ENCODE peak calls at places on chromosomes 11 and 22, in five cellular contexts. D is GM23338, E is MM.1S, P is cardiac fibroblast, V is astrocyte of the cerebellum. A is an unnamed sample.
A peak's percentile ranks its signal among the peaks of the same experiment; 100 is the strongest.

GRCh38 chr11:71370895-71371673 is 77.1 kb downstream of the DHCR7 start:
- DNase-seq in E (no peak), V (no peak), P (no peak), D (peak; percentile 74), A (no peak)

GRCh38 chr22:40637181-40638150 is 947 bp upstream of the MRTFA start:
- DNase-seq in P (no peak), E (peak; percentile 44), D (peak; percentile 37), V (no peak), A (no peak)

GRCh38 chr11:67776834-67777530 is 102.6 kb upstream of the ALDH3B2 start:
- DNase-seq in P (no peak), D (no peak), V (no peak), E (no peak), A (no peak)

GRCh38 chr11:76206077-76206326 is 300 bp downstream of the WNT11 start:
- DNase-seq in D (no peak), P (no peak), V (no peak), E (no peak), A (no peak)

GRCh38 chr11:68254421-68254820 is 17.4 kb downstream of the C11orf24 start:
- DNase-seq in V (no peak), D (no peak), P (no peak), E (no peak), A (no peak)

GRCh38 chr22:36325163-36326031 is 62.4 kb downstream of the MYH9 start:
- DNase-seq in D (no peak), V (peak; percentile 91), E (no peak), P (peak; percentile 97), A (no peak)

GRCh38 chr11:6607190-6607635 is 3.6 kb downstream of the ILK start:
- DNase-seq in P (no peak), E (no peak), V (peak; percentile 15), D (no peak), A (no peak)

GRCh38 chr11:35014352-35014751 is 97.9 kb downstream of the PDHX start:
- DNase-seq in D (no peak), V (peak; percentile 97), E (no peak), P (peak; percentile 71), A (no peak)

GRCh38 chr11:8728566-8728965 is 46.0 kb downstream of the RPL27A start:
- DNase-seq in D (no peak), P (no peak), V (peak; percentile 54), E (no peak), A (no peak)

GRCh38 chr11:86587559-86588193 is 84.7 kb downstream of the ME3 start:
- DNase-seq in V (no peak), P (peak; percentile 38), D (no peak), E (no peak), A (no peak)

GRCh38 chr22:49289822-49290221 is 537.9 kb downstream of the BRD1 start:
- DNase-seq in E (no peak), P (no peak), D (no peak), V (no peak), A (no peak)

GRCh38 chr11:111730871-111731591 is 35.2 kb downstream of the PPP2R1B start:
- DNase-seq in E (no peak), V (peak; percentile 77), D (no peak), P (no peak), A (no peak)

GRCh38 chr11:2298795-2299747 is 2.6 kb downstream of the C11orf21 start:
- DNase-seq in V (no peak), D (peak; percentile 75), E (no peak), P (peak; percentile 23), A (no peak)

DNA sequence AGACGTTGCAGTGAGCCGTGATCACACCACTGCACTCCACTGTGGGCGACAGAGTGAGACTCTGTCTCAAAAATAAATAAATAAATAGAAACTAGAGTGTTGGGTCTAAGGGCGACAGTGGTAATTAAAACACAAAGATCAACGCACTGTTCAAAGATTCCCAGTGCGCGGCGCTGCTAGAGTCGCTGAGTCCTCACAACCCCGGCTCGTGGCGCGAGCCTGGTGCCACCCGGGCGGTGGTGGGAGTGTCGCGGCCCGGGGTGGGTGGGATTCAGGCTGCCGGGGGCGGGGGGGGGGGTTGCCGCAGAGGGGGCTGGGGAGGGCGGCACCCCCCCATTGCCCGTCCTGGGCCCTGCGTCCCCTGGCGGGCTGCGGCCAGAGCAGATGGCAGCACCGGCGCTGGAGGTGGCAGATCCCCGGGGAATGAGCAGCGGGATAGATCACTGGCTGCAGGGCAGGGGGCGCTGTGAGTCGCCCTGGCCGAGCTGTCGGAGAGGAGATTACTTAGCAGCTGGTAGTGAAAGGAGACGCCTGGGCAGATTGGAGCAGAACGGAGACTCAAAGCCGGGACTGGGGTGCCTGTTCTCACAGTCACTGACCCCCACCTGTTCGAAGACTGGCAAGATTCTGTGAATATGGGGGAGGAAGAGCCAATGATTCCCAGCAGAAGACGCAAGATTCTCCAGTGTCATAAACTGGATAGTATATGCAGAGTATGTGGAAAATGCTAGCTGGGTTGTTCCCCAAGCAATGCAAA is 30.2 kb upstream of the APOBEC3A start:
- DNase-seq in V (no peak), D (peak; percentile 91), P (peak; percentile 57), E (peak; percentile 71), A (no peak)
- H3K4me3 ChIP-seq in V (peak overlapping the region; percentile 20), D (peak overlapping the region; percentile 46), P (no peak overlapping the region), E (no peak overlapping the region), A (peak overlapping the region; percentile 15)

GRCh38 chr22:44973829-44974228 is 36.0 kb downstream of the PHF21B start:
- DNase-seq in P (no peak), V (no peak), D (no peak), E (no peak), A (no peak)

GRCh38 chr22:44979154-44979553 is 30.7 kb downstream of the PHF21B start:
- DNase-seq in D (no peak), V (no peak), E (no peak), P (no peak), A (no peak)

GRCh38 chr22:44971651-44972362 is 38.0 kb downstream of the PHF21B start:
- DNase-seq in E (no peak), V (no peak), D (no peak), P (no peak), A (no peak)

GRCh38 chr22:44972363-44973083 is 37.3 kb downstream of the PHF21B start:
- DNase-seq in E (no peak), V (no peak), P (no peak), D (no peak), A (no peak)

GRCh38 chr22:44975444-44976262 is 34.2 kb downstream of the PHF21B start:
- DNase-seq in E (peak; percentile 85), V (peak; percentile 69), P (peak; percentile 83), D (peak; percentile 97), A (no peak)
- TF ChIP-seq CTCF in E (peak; percentile 74), V (peak; percentile 92), P (peak; percentile 80), D (peak; percentile 88), A (peak; percentile 71)

GRCh38 chr22:38842512-38843200 is 1.2 kb downstream of the NPTXR start:
- DNase-seq in V (no peak), P (no peak), D (no peak), E (no peak), A (no peak)
- H3K4me3 ChIP-seq in V (peak overlapping the region; percentile 26), P (peak overlapping the region; percentile 25), D (peak overlapping the region; percentile 66), E (no peak overlapping the region), A (no peak overlapping the region)

DNA sequence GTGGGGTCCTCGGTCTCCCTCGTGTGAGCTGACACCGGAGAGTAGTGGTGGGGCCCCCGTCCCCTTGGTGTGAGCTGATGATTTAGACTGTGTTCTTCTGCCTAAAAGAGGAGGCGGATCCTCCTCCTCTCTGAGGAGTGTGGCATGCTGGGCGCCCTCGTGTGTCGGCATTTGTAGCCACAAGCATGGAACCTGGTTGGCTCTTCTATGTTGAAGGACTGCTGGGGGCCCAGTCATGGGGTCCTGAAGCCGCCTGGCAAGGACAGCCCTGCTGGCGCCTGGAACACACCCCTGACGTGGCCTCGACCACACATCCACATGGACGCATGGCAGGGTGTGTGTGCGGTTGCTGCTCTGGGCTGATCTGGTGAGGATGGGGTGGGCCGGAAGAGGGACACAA is 50.2 kb downstream of the AP2A2 start:
- DNase-seq in E (no peak), P (peak; percentile 59), D (peak; percentile 82), V (peak; percentile 9), A (no peak)
- TF ChIP-seq CTCF in E (no peak), P (peak; percentile 22), D (peak; percentile 39), V (peak; percentile 52), A (no peak)

DNA sequence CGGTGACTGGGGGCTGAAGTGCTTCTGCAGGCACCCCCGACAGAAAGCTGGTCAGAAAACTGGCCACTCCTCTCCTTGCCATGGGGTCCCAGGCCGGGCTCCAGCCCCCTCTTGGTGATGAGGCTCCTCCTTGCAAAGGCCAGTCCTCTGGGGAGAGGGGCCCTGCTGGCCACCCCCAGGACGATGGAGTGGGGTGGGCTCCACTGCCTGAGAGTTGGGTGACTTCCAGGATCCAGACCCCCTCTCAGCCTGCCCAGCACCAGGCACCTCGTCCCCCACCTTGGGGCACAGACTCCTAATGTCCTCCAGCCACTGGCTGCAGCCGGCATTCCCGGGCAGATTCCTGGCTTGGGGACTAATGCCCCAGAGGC is 441 bp upstream of the RPS6KA4 start:
- DNase-seq in E (no peak), P (no peak), D (no peak), V (no peak), A (no peak)
- H3K4me3 ChIP-seq in E (peak overlapping the region; percentile 61), P (peak overlapping the region; percentile 44), D (peak overlapping the region; percentile 86), V (peak overlapping the region; percentile 82), A (peak overlapping the region; percentile 83)